ENCODE peak calls at places on chromosomes 16 and 17, in four cellular contexts. M is substantia nigra; E is CD8-positive, alpha-beta T cell; R is SHP77. J is an unnamed sample.

GRCh38 chr17:8162997-8163977 is 539 bp upstream of the VAMP2 start:
- DNase-seq in M (no peak), E (peak; percentile 38), R (peak; percentile 72), J (no peak)

GRCh38 chr16:66534376-66534799 is 15.5 kb downstream of the TK2 start:
- DNase-seq in M (no peak), E (no peak), R (no peak), J (no peak)

GRCh38 chr17:6269474-6269873 is 165.4 kb downstream of the AIPL1 start:
- DNase-seq in M (no peak), E (no peak), R (no peak), J (no peak)

GRCh38 chr17:58666858-58667267 is 25.0 kb downstream of the TEX14 start:
- DNase-seq in M (peak; percentile 22), E (peak; percentile 49), R (peak; percentile 93), J (peak; percentile 94)

GRCh38 chr16:89924298-89924924 is 1.3 kb downstream of the TUBB3 start:
- DNase-seq in M (no peak), E (peak; percentile 56), R (peak; percentile 65), J (no peak)

GRCh38 chr17:37674511-37674910 is 31.3 kb upstream of the DDX52 start:
- DNase-seq in M (no peak), E (no peak), R (no peak), J (no peak)

GRCh38 chr16:85750827-85751641 is at the start of gene C16orf74:
- DNase-seq in M (no peak), E (no peak), R (no peak), J (no peak)

GRCh38 chr16:12535535-12536411 is 267.9 kb downstream of the CPPED1 start:
- DNase-seq in M (no peak), E (no peak), R (no peak), J (no peak)

GRCh38 chr17:7856081-7856791 is 1.1 kb downstream of the NAA38 start:
- DNase-seq in M (no peak), E (peak; percentile 58), R (peak; percentile 24), J (no peak)

GRCh38 chr16:64910351-64910750 is 211.5 kb downstream of the CDH11 start:
- DNase-seq in M (no peak), E (no peak), R (no peak), J (no peak)

GRCh38 chr16:57258226-57258909 is 13.3 kb downstream of the ARL2BP start:
- DNase-seq in M (no peak), E (no peak), R (no peak), J (no peak)

GRCh38 chr17:37743612-37743874 is 1.3 kb downstream of the HNF1B start:
- DNase-seq in M (no peak), E (no peak), R (no peak), J (no peak)

J was measured in NCI-H774.